ENCODE peak calls at places on chromosomes 6 and 20, in five cellular contexts. C is cardiac muscle cell, N is H9, P is transverse colon, X is left ventricle myocardium inferior. W is an unnamed sample. For H3K9me3, the result is how much of the 10 kb centered on the place peaks cover.

GRCh38 chr20:22692119-22692475 is 107.7 kb upstream of the FOXA2 start:
- DNase-seq in C (no peak), X (no peak), P (no peak), N (no peak), W (no peak)

GRCh38 chr6:3209114-3210023 is 18.1 kb downstream of the TUBB2B start:
- DNase-seq in X (peak), P (no peak), C (peak), N (peak), W (no peak)

GRCh38 chr6:40714576-40715500 is 127.7 kb upstream of the LRFN2 start:
- DNase-seq in N (no peak), C (no peak), P (peak), X (no peak), W (no peak)

GRCh38 chr6:115945306-115945705 is 115.4 kb downstream of the FRK start:
- DNase-seq in C (no peak), P (no peak), N (no peak), X (no peak), W (no peak)

GRCh38 chr6:150029749-150030148 is 4.4 kb upstream of the RAET1L start:
- DNase-seq in N (no peak), X (no peak), C (no peak), P (no peak), W (no peak)

GRCh38 chr20:43448748-43449535 is 8.8 kb upstream of the SRSF6 start:
- DNase-seq in P (peak), C (peak), X (no peak), N (peak), W (peak)

GRCh38 chr6:79605061-79605460 is 26.1 kb upstream of the SH3BGRL2 start:
- DNase-seq in C (no peak), P (no peak), X (no peak), N (no peak), W (no peak)

GRCh38 chr6:160863782-160864181 is 127.8 kb upstream of the MAP3K4 start:
- DNase-seq in C (no peak), N (no peak), P (no peak), X (no peak), W (no peak)

GRCh38 chr20:5949943-5950270 is 426 bp downstream of the TRMT6 start:
- DNase-seq in X (no peak), N (no peak), C (no peak), P (no peak), W (no peak)

GRCh38 chr6:72704979-72705378 is 83.1 kb downstream of the KCNQ5 start:
- DNase-seq in N (no peak), C (no peak), X (no peak), P (no peak), W (no peak)

GRCh38 chr6:92243315-92243714 is 1176.0 kb downstream of the EPHA7 start:
- DNase-seq in X (no peak), N (no peak), C (no peak), P (no peak), W (no peak)

GRCh38 chr20:49983848-49984408 is 1.1 kb downstream of the SNAI1 start:
- DNase-seq in C (no peak), X (peak), N (no peak), P (no peak), W (no peak)

GRCh38 chr6:151089916-151090443 is 149.8 kb upstream of the AKAP12 start:
- DNase-seq in P (no peak), C (no peak), X (no peak), N (no peak), W (no peak)

GRCh38 chr6:163054641-163055040 is 326.9 kb downstream of the PACRG start:
- DNase-seq in N (no peak), X (no peak), P (no peak), C (no peak), W (no peak)

GRCh38 chr6:95723638-95724037 is 146.3 kb downstream of the MANEA start:
- DNase-seq in C (no peak), N (peak), P (no peak), X (no peak), W (no peak)

GRCh38 chr6:105940990-105941389 is 145.1 kb upstream of the PRDM1 start:
- DNase-seq in N (no peak), C (peak), X (no peak), P (no peak), W (no peak)

GRCh38 chr6:73538116-73538779 is 17.4 kb upstream of the EEF1A1 start:
- DNase-seq in P (no peak), N (no peak), C (no peak), X (no peak), W (no peak)

GRCh38 chr6:128554302-128554701 is 33.9 kb upstream of the PTPRK start:
- DNase-seq in X (no peak), P (no peak), N (no peak), C (peak), W (no peak)

GRCh38 chr6:43395822-43396221 is 26.4 kb upstream of the ZNF318 start:
- DNase-seq in X (peak), C (no peak), P (no peak), N (no peak), W (no peak)

GRCh38 chr6:111763381-111763780 is 109.9 kb downstream of the FYN start:
- DNase-seq in X (no peak), C (no peak), N (no peak), P (no peak), W (no peak)

GRCh38 chr6:135901776-135902524 is 50.4 kb downstream of the PDE7B start:
- DNase-seq in X (peak), P (no peak), C (no peak), N (no peak), W (no peak)

GRCh38 chr6:96626749-96627353 is 63.9 kb downstream of the FHL5 start:
- DNase-seq in X (no peak), N (no peak), P (no peak), C (peak), W (no peak)

GRCh38 chr20:25399038-25399430 is 8.4 kb upstream of the ABHD12 start:
- DNase-seq in N (peak), X (no peak), P (peak), C (peak), W (no peak)

GRCh38 chr6:155100087-155100486 is 105.0 kb downstream of the TIAM2 start:
- DNase-seq in X (peak), P (no peak), N (no peak), C (no peak), W (no peak)

GRCh38 chr20:36477475-36477874 is 63.8 kb upstream of the MYL9 start:
- DNase-seq in N (no peak), C (no peak), P (no peak), X (no peak), W (no peak)

GRCh38 chr6:144335914-144336313 is 50.8 kb downstream of the UTRN start:
- DNase-seq in C (no peak), X (no peak), N (no peak), P (peak), W (no peak)

GRCh38 chr6:20266851-20267608 is 54.8 kb upstream of the MBOAT1 start:
- DNase-seq in X (no peak), P (no peak), C (no peak), N (no peak), W (no peak)

DNA sequence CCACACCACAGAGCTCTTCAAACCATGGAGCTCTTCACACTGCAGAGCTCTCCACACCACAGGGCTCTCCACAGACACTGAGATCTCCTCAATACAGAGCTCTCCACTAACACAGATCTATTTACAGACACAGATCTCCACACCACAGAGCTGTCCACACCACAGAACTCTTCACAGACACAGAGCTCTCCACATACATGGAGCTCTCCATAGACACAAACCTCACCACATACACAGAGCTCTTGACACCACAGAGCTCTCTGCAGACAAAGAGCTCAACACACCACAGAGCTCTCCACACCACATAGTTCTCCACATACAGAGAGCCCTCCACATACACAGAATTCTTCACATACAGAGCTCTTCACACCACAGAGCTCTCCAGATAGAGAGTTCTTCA is 53.0 kb downstream of the ERMARD start:
- DNase-seq in X (no peak), N (no peak), P (no peak), C (no peak), W (no peak)
- H3K9me3 ChIP-seq in X (under half), N (under half), P (under half), C (under half), W (under half)

GRCh38 chr6:25560851-25561250 is 91.2 kb upstream of the SCGN start:
- DNase-seq in C (no peak), X (no peak), N (no peak), P (no peak), W (no peak)

GRCh38 chr6:25570608-25571007 is 81.4 kb upstream of the SCGN start:
- DNase-seq in C (no peak), X (no peak), N (no peak), P (no peak), W (no peak)

GRCh38 chr6:25564953-25565352 is 87.1 kb upstream of the SCGN start:
- DNase-seq in X (no peak), C (no peak), N (no peak), P (no peak), W (no peak)
- H3K9me3 ChIP-seq in X (under half), C (under half), N (under half), P (under half), W (under half)

GRCh38 chr20:29873946-29874345 is 1383.5 kb upstream of the DEFB115 start:
- DNase-seq in X (peak), C (peak), P (peak), N (peak), W (no peak)

GRCh38 chr20:29878281-29878741 is 1379.2 kb upstream of the DEFB115 start:
- DNase-seq in C (no peak), X (no peak), P (peak), N (no peak), W (no peak)

GRCh38 chr20:29878777-29879442 is 1378.6 kb upstream of the DEFB115 start:
- DNase-seq in P (peak), C (no peak), N (no peak), X (no peak), W (no peak)

GRCh38 chr20:29874476-29875202 is 1382.8 kb upstream of the DEFB115 start:
- DNase-seq in P (no peak), C (no peak), X (no peak), N (no peak), W (no peak)

GRCh38 chr20:29876911-29877285 is 1380.6 kb upstream of the DEFB115 start:
- DNase-seq in N (no peak), P (peak), X (no peak), C (no peak), W (no peak)
- H3K9me3 ChIP-seq in N (half or more), P (under half), X (half or more), C (under half), W (under half)

GRCh38 chr6:157753291-157753690 is 69.8 kb upstream of the SNX9 start:
- DNase-seq in P (no peak), N (no peak), X (no peak), C (no peak), W (no peak)
- H3K9me3 ChIP-seq in P (under half), N (under half), X (under half), C (under half), W (under half)

DNA sequence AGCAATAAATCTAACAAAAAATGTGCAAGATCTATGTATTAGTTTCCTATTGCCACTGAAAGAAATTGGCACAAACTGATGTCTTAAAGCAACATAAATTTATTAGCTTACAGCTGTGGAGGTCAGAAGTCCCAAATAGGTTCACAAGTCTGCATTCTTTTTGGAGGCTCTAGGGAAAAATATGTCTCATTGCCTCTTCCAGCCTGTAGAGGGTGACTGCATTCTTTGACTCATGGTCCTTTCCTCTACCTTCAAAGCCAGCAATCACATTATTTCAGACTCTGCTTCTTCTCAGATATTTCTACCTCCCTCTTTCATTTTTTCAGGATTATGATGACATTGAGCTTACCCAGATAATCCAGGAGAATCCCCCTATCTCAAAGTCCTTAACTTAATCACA is 1531.1 kb downstream of the KHDRBS2 start:
- DNase-seq in X (no peak), P (no peak), N (no peak), C (peak), W (no peak)
- H3K9me3 ChIP-seq in X (under half), P (under half), N (under half), C (under half), W (under half)

W was measured in T-helper 17 cell.